ENCODE peak calls at places on chromosome 19, in seven cellular contexts. One of them, this sample, is unnamed.

GRCh38 chr19:28737021-28737525 is 475.9 kb downstream of the UQCRFS1 start:
- DNase-seq in Peyer's patch: no peak
- DNase-seq in ascending aorta: no peak
- DNase-seq in body of pancreas: peak; percentile 22
- DNase-seq in pancreas: peak; percentile 17
- DNase-seq in gastrocnemius medialis: no peak
- DNase-seq in mammary epithelial cell: peak; percentile 28
- DNase-seq in this sample: peak; percentile 1

GRCh38 chr19:36950335-36951119 is 34.4 kb downstream of the ZNF568 start:
- DNase-seq in Peyer's patch: no peak
- DNase-seq in ascending aorta: no peak
- DNase-seq in body of pancreas: no peak
- DNase-seq in pancreas: no peak
- DNase-seq in gastrocnemius medialis: no peak
- DNase-seq in mammary epithelial cell: no peak
- DNase-seq in this sample: no peak

GRCh38 chr19:18304194-18304495 is 18.7 kb downstream of the LSM4 start:
- DNase-seq in Peyer's patch: peak; percentile 60
- DNase-seq in ascending aorta: peak; percentile 73
- DNase-seq in body of pancreas: no peak
- DNase-seq in pancreas: no peak
- DNase-seq in gastrocnemius medialis: peak; percentile 88
- DNase-seq in mammary epithelial cell: no peak
- DNase-seq in this sample: no peak

GRCh38 chr19:40740747-40741146 is 9.5 kb downstream of the ACTMAP start:
- DNase-seq in Peyer's patch: no peak
- DNase-seq in ascending aorta: peak; percentile 84
- DNase-seq in body of pancreas: no peak
- DNase-seq in pancreas: no peak
- DNase-seq in gastrocnemius medialis: peak; percentile 84
- DNase-seq in mammary epithelial cell: no peak
- DNase-seq in this sample: no peak

GRCh38 chr19:30237146-30237545 is 135.0 kb upstream of the ZNF536 start:
- DNase-seq in Peyer's patch: no peak
- DNase-seq in ascending aorta: no peak
- DNase-seq in body of pancreas: no peak
- DNase-seq in pancreas: no peak
- DNase-seq in gastrocnemius medialis: no peak
- DNase-seq in mammary epithelial cell: no peak
- DNase-seq in this sample: no peak

GRCh38 chr19:10985502-10985901 is 24.7 kb downstream of the SMARCA4 start:
- DNase-seq in Peyer's patch: no peak
- DNase-seq in ascending aorta: no peak
- DNase-seq in body of pancreas: no peak
- DNase-seq in pancreas: no peak
- DNase-seq in gastrocnemius medialis: no peak
- DNase-seq in mammary epithelial cell: no peak
- DNase-seq in this sample: no peak

GRCh38 chr19:12995596-12996541 is 594 bp downstream of the NFIX start:
- DNase-seq in Peyer's patch: peak; percentile 68
- DNase-seq in ascending aorta: peak; percentile 72
- DNase-seq in body of pancreas: no peak
- DNase-seq in pancreas: no peak
- DNase-seq in gastrocnemius medialis: no peak
- DNase-seq in mammary epithelial cell: peak; percentile 47
- DNase-seq in this sample: no peak

GRCh38 chr19:12913011-12913561 is 6.0 kb downstream of the SYCE2 start:
- DNase-seq in Peyer's patch: no peak
- DNase-seq in ascending aorta: peak; percentile 77
- DNase-seq in body of pancreas: peak; percentile 87
- DNase-seq in pancreas: peak; percentile 81
- DNase-seq in gastrocnemius medialis: peak; percentile 60
- DNase-seq in mammary epithelial cell: no peak
- DNase-seq in this sample: no peak

GRCh38 chr19:31499826-31500539 is 150.7 kb upstream of the TSHZ3 start:
- DNase-seq in Peyer's patch: no peak
- DNase-seq in ascending aorta: peak; percentile 31
- DNase-seq in body of pancreas: no peak
- DNase-seq in pancreas: no peak
- DNase-seq in gastrocnemius medialis: no peak
- DNase-seq in mammary epithelial cell: no peak
- DNase-seq in this sample: no peak

GRCh38 chr19:50266896-50267295 is 62.3 kb downstream of the KCNC3 start:
- DNase-seq in Peyer's patch: peak; percentile 77
- DNase-seq in ascending aorta: no peak
- DNase-seq in body of pancreas: no peak
- DNase-seq in pancreas: no peak
- DNase-seq in gastrocnemius medialis: no peak
- DNase-seq in mammary epithelial cell: no peak
- DNase-seq in this sample: no peak

GRCh38 chr19:495047-495439 is 1.2 kb upstream of the MADCAM1 start:
- DNase-seq in Peyer's patch: no peak
- DNase-seq in ascending aorta: no peak
- DNase-seq in body of pancreas: no peak
- DNase-seq in pancreas: no peak
- DNase-seq in gastrocnemius medialis: no peak
- DNase-seq in mammary epithelial cell: no peak
- DNase-seq in this sample: no peak

GRCh38 chr19:19064098-19064722 is 416 bp downstream of the SLC25A42 start:
- DNase-seq in Peyer's patch: no peak
- DNase-seq in ascending aorta: no peak
- DNase-seq in body of pancreas: no peak
- DNase-seq in pancreas: no peak
- DNase-seq in gastrocnemius medialis: no peak
- DNase-seq in mammary epithelial cell: no peak
- DNase-seq in this sample: no peak

GRCh38 chr19:19348266-19348665 is 27.6 kb downstream of the MAU2 start:
- DNase-seq in Peyer's patch: no peak
- DNase-seq in ascending aorta: no peak
- DNase-seq in body of pancreas: no peak
- DNase-seq in pancreas: no peak
- DNase-seq in gastrocnemius medialis: no peak
- DNase-seq in mammary epithelial cell: peak; percentile 34
- DNase-seq in this sample: no peak

GRCh38 chr19:43598445-43599240 is 2.2 kb downstream of the ZNF576 start:
- DNase-seq in Peyer's patch: no peak
- DNase-seq in ascending aorta: no peak
- DNase-seq in body of pancreas: no peak
- DNase-seq in pancreas: no peak
- DNase-seq in gastrocnemius medialis: no peak
- DNase-seq in mammary epithelial cell: no peak
- DNase-seq in this sample: no peak

GRCh38 chr19:28294395-28294794 is 918.6 kb downstream of the UQCRFS1 start:
- DNase-seq in Peyer's patch: no peak
- DNase-seq in ascending aorta: no peak
- DNase-seq in body of pancreas: no peak
- DNase-seq in pancreas: no peak
- DNase-seq in gastrocnemius medialis: no peak
- DNase-seq in mammary epithelial cell: peak; percentile 35
- DNase-seq in this sample: no peak

GRCh38 chr19:18761531-18762110 is 29.5 kb downstream of the COMP start:
- DNase-seq in Peyer's patch: no peak
- DNase-seq in ascending aorta: no peak
- DNase-seq in body of pancreas: no peak
- DNase-seq in pancreas: no peak
- DNase-seq in gastrocnemius medialis: no peak
- DNase-seq in mammary epithelial cell: no peak
- DNase-seq in this sample: no peak

GRCh38 chr19:31147234-31147633 is 202.0 kb downstream of the TSHZ3 start:
- DNase-seq in Peyer's patch: no peak
- DNase-seq in ascending aorta: no peak
- DNase-seq in body of pancreas: no peak
- DNase-seq in pancreas: no peak
- DNase-seq in gastrocnemius medialis: no peak
- DNase-seq in mammary epithelial cell: no peak
- DNase-seq in this sample: no peak

GRCh38 chr19:23415034-23415433 is 19.8 kb upstream of the ZNF91 start:
- DNase-seq in Peyer's patch: peak; percentile 60
- DNase-seq in ascending aorta: no peak
- DNase-seq in body of pancreas: no peak
- DNase-seq in pancreas: no peak
- DNase-seq in gastrocnemius medialis: no peak
- DNase-seq in mammary epithelial cell: no peak
- DNase-seq in this sample: no peak

GRCh38 chr19:5501907-5502306 is 46.7 kb downstream of the ZNRF4 start:
- DNase-seq in Peyer's patch: no peak
- DNase-seq in ascending aorta: no peak
- DNase-seq in body of pancreas: no peak
- DNase-seq in pancreas: no peak
- DNase-seq in gastrocnemius medialis: no peak
- DNase-seq in mammary epithelial cell: no peak
- DNase-seq in this sample: no peak

GRCh38 chr19:2481466-2481865 is 5.5 kb downstream of the GADD45B start:
- DNase-seq in Peyer's patch: no peak
- DNase-seq in ascending aorta: peak; percentile 80
- DNase-seq in body of pancreas: no peak
- DNase-seq in pancreas: no peak
- DNase-seq in gastrocnemius medialis: no peak
- DNase-seq in mammary epithelial cell: no peak
- DNase-seq in this sample: no peak

GRCh38 chr19:850221-850978 is 1.7 kb upstream of the ELANE start:
- DNase-seq in Peyer's patch: peak; percentile 74
- DNase-seq in ascending aorta: peak; percentile 93
- DNase-seq in body of pancreas: peak; percentile 93
- DNase-seq in pancreas: peak; percentile 87
- DNase-seq in gastrocnemius medialis: peak; percentile 86
- DNase-seq in mammary epithelial cell: no peak
- DNase-seq in this sample: no peak

GRCh38 chr19:49808762-49809154 is 4.3 kb downstream of the FUZ start:
- DNase-seq in Peyer's patch: peak; percentile 92
- DNase-seq in ascending aorta: peak; percentile 96
- DNase-seq in body of pancreas: peak; percentile 95
- DNase-seq in pancreas: peak; percentile 93
- DNase-seq in gastrocnemius medialis: peak; percentile 92
- DNase-seq in mammary epithelial cell: peak; percentile 44
- DNase-seq in this sample: peak; percentile 52

GRCh38 chr19:53977429-53977990 is 13.9 kb upstream of the CACNG6 start:
- DNase-seq in Peyer's patch: no peak
- DNase-seq in ascending aorta: peak; percentile 87
- DNase-seq in body of pancreas: peak; percentile 86
- DNase-seq in pancreas: peak; percentile 69
- DNase-seq in gastrocnemius medialis: peak; percentile 77
- DNase-seq in mammary epithelial cell: peak; percentile 63
- DNase-seq in this sample: peak; percentile 63

GRCh38 chr19:48780684-48781391 is 25.5 kb downstream of the FGF21 start:
- DNase-seq in Peyer's patch: peak; percentile 67
- DNase-seq in ascending aorta: no peak
- DNase-seq in body of pancreas: peak; percentile 88
- DNase-seq in pancreas: peak; percentile 76
- DNase-seq in gastrocnemius medialis: no peak
- DNase-seq in mammary epithelial cell: no peak
- DNase-seq in this sample: peak; percentile 32

GRCh38 chr19:32104465-32105235 is 240.8 kb upstream of the ZNF507 start:
- DNase-seq in Peyer's patch: no peak
- DNase-seq in ascending aorta: no peak
- DNase-seq in body of pancreas: no peak
- DNase-seq in pancreas: no peak
- DNase-seq in gastrocnemius medialis: no peak
- DNase-seq in mammary epithelial cell: peak; percentile 91
- DNase-seq in this sample: peak; percentile 2

GRCh38 chr19:11381535-11382369 is 2.4 kb downstream of the EPOR start:
- DNase-seq in Peyer's patch: no peak
- DNase-seq in ascending aorta: peak; percentile 89
- DNase-seq in body of pancreas: peak; percentile 63
- DNase-seq in pancreas: peak; percentile 37
- DNase-seq in gastrocnemius medialis: no peak
- DNase-seq in mammary epithelial cell: peak; percentile 91
- DNase-seq in this sample: peak; percentile 36

DNA sequence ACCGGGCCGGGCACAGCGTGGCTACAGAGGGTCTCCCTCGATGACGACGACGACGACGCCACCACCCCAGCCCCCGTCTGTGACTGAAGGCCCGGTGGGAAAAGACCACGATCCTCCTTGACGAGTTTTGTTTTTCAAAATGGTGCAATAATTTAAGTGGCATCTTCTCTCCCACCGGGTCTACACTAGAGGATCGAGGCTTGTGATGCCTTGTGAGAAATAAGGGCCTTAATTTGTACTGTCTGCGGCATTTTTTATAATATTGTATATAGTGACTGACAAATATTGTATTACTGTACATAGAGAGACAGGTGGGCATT is 2.5 kb downstream of the KLF2 start:
- DNase-seq in Peyer's patch: no peak
- DNase-seq in ascending aorta: no peak
- DNase-seq in body of pancreas: no peak
- DNase-seq in pancreas: no peak
- DNase-seq in gastrocnemius medialis: no peak
- DNase-seq in mammary epithelial cell: no peak
- DNase-seq in this sample: no peak
- H3K4me3 ChIP-seq in Peyer's patch: peak overlapping the region; percentile 88
- H3K4me3 ChIP-seq in ascending aorta: peak overlapping the region; percentile 99
- H3K4me3 ChIP-seq in body of pancreas: no peak overlapping the region
- H3K4me3 ChIP-seq in pancreas: no peak overlapping the region
- H3K4me3 ChIP-seq in gastrocnemius medialis: peak overlapping the region; percentile 66
- H3K4me3 ChIP-seq in mammary epithelial cell: no peak overlapping the region
- H3K4me3 ChIP-seq in this sample: no peak overlapping the region

GRCh38 chr19:34487651-34488051 is 6.1 kb downstream of the WTIP start:
- DNase-seq in Peyer's patch: no peak
- DNase-seq in ascending aorta: peak; percentile 52
- DNase-seq in body of pancreas: no peak
- DNase-seq in pancreas: no peak
- DNase-seq in gastrocnemius medialis: peak; percentile 8
- DNase-seq in mammary epithelial cell: no peak
- DNase-seq in this sample: no peak
- TF ChIP-seq CTCF in Peyer's patch: no peak
- TF ChIP-seq CTCF in ascending aorta: no peak
- TF ChIP-seq CTCF in body of pancreas: no peak
- TF ChIP-seq CTCF in pancreas: no peak
- TF ChIP-seq CTCF in gastrocnemius medialis: no peak
- TF ChIP-seq CTCF in mammary epithelial cell: no peak
- TF ChIP-seq CTCF in this sample: no peak

DNA sequence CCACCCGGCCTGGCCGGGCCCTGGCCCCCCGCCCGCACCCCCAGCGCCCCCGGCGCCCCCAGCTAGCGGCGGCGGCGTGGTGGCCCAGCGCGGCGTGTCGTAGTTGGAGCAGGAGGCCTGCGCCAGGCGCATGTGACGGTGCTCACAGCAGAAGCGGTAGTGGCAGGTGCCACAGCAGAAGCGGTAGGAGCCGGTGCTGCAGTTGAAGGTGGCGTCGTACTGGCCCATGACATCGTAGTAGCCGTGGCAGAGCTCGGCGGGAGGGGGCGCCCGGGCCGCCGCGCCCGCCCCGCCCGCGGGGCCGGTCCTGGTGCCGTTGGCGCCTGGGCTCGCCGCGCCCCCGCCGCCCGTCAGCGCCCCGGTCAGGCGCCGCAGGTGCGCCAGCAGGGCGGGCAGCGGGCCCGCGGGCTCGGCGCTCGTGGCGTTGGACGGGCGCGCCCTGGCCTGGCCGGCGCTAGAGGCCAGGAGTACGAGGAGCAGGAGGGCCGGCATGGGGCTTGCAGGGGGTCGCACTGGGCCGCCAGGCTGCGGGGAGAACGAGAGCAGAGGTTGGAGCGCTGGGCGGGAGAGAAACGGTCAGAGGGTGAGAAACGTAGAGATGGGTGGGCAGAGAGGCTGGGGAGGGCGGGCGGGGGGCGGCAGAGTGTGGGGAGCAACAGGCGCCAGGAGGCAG is 592 bp downstream of the SHISA7 start:
- DNase-seq in Peyer's patch: no peak
- DNase-seq in ascending aorta: no peak
- DNase-seq in body of pancreas: no peak
- DNase-seq in pancreas: no peak
- DNase-seq in gastrocnemius medialis: no peak
- DNase-seq in mammary epithelial cell: no peak
- DNase-seq in this sample: no peak
- H3K27me3 ChIP-seq in Peyer's patch: no peaks in the 10 kb centered on the region
- H3K27me3 ChIP-seq in ascending aorta: peaks cover 19% of the 10 kb centered on the region
- H3K27me3 ChIP-seq in body of pancreas: peaks cover 26% of the 10 kb centered on the region
- H3K27me3 ChIP-seq in pancreas: no peaks in the 10 kb centered on the region
- H3K27me3 ChIP-seq in gastrocnemius medialis: peaks cover 83% of the 10 kb centered on the region
- H3K27me3 ChIP-seq in mammary epithelial cell: peaks cover 31% of the 10 kb centered on the region
- H3K27me3 ChIP-seq in this sample: peaks cover 35% of the 10 kb centered on the region

GRCh38 chr19:42284641-42285341 is 15.7 kb downstream of the CIC start:
- DNase-seq in Peyer's patch: no peak
- DNase-seq in ascending aorta: peak; percentile 68
- DNase-seq in body of pancreas: no peak
- DNase-seq in pancreas: no peak
- DNase-seq in gastrocnemius medialis: no peak
- DNase-seq in mammary epithelial cell: no peak
- DNase-seq in this sample: no peak
- H3K4me3 ChIP-seq in Peyer's patch: peak overlapping the region; percentile 83
- H3K4me3 ChIP-seq in ascending aorta: peak overlapping the region; percentile 85
- H3K4me3 ChIP-seq in body of pancreas: no peak overlapping the region
- H3K4me3 ChIP-seq in pancreas: peak overlapping the region; percentile 54
- H3K4me3 ChIP-seq in gastrocnemius medialis: peak overlapping the region; percentile 54
- H3K4me3 ChIP-seq in mammary epithelial cell: peak overlapping the region; percentile 53
- H3K4me3 ChIP-seq in this sample: peak overlapping the region; percentile 45

This sample was measured in bronchial epithelial cell.